ENCODE peak calls at places on chromosome 2, in seven cellular contexts. One of them, this sample, is unnamed.

GRCh38 chr2:9032555-9032954 is 29.1 kb upstream of the MBOAT2 start:
- DNase-seq in transverse colon: no peak
- DNase-seq in AG10803: no peak
- DNase-seq in progenitor cell of endocrine pancreas: no peak
- DNase-seq in astrocyte of the spinal cord: no peak
- DNase-seq in endothelial cell: no peak
- DNase-seq in HFFc6: no peak
- DNase-seq in this sample: no peak

GRCh38 chr2:48633143-48633542 is 15.5 kb downstream of the GTF2A1L start:
- DNase-seq in transverse colon: no peak
- DNase-seq in AG10803: no peak
- DNase-seq in progenitor cell of endocrine pancreas: no peak
- DNase-seq in astrocyte of the spinal cord: no peak
- DNase-seq in endothelial cell: no peak
- DNase-seq in HFFc6: no peak
- DNase-seq in this sample: no peak

GRCh38 chr2:215409331-215410127 is 26.3 kb downstream of the FN1 start:
- DNase-seq in transverse colon: no peak
- DNase-seq in AG10803: no peak
- DNase-seq in progenitor cell of endocrine pancreas: no peak
- DNase-seq in astrocyte of the spinal cord: no peak
- DNase-seq in endothelial cell: no peak
- DNase-seq in HFFc6: no peak
- DNase-seq in this sample: no peak

GRCh38 chr2:25418944-25419677 is 77.4 kb upstream of the DNMT3A start:
- DNase-seq in transverse colon: no peak
- DNase-seq in AG10803: no peak
- DNase-seq in progenitor cell of endocrine pancreas: no peak
- DNase-seq in astrocyte of the spinal cord: no peak
- DNase-seq in endothelial cell: no peak
- DNase-seq in HFFc6: no peak
- DNase-seq in this sample: no peak

GRCh38 chr2:196528486-196529223 is 110.9 kb upstream of the CCDC150 start:
- DNase-seq in transverse colon: no peak
- DNase-seq in AG10803: peak
- DNase-seq in progenitor cell of endocrine pancreas: no peak
- DNase-seq in astrocyte of the spinal cord: no peak
- DNase-seq in endothelial cell: no peak
- DNase-seq in HFFc6: no peak
- DNase-seq in this sample: no peak

GRCh38 chr2:174012347-174013309 is 47.5 kb upstream of the SP3 start:
- DNase-seq in transverse colon: peak
- DNase-seq in AG10803: peak
- DNase-seq in progenitor cell of endocrine pancreas: no peak
- DNase-seq in astrocyte of the spinal cord: peak
- DNase-seq in endothelial cell: peak
- DNase-seq in HFFc6: no peak
- DNase-seq in this sample: peak

GRCh38 chr2:20745924-20746555 is 76.9 kb downstream of the LDAH start:
- DNase-seq in transverse colon: no peak
- DNase-seq in AG10803: peak
- DNase-seq in progenitor cell of endocrine pancreas: no peak
- DNase-seq in astrocyte of the spinal cord: no peak
- DNase-seq in endothelial cell: no peak
- DNase-seq in HFFc6: no peak
- DNase-seq in this sample: no peak

GRCh38 chr2:10721344-10722251 is at the start of gene ATP6V1C2:
- DNase-seq in transverse colon: peak
- DNase-seq in AG10803: no peak
- DNase-seq in progenitor cell of endocrine pancreas: peak
- DNase-seq in astrocyte of the spinal cord: no peak
- DNase-seq in endothelial cell: peak
- DNase-seq in HFFc6: no peak
- DNase-seq in this sample: no peak

GRCh38 chr2:120347387-120348010 is 1.6 kb downstream of the INHBB start:
- DNase-seq in transverse colon: no peak
- DNase-seq in AG10803: peak
- DNase-seq in progenitor cell of endocrine pancreas: no peak
- DNase-seq in astrocyte of the spinal cord: peak
- DNase-seq in endothelial cell: peak
- DNase-seq in HFFc6: no peak
- DNase-seq in this sample: no peak

DNA sequence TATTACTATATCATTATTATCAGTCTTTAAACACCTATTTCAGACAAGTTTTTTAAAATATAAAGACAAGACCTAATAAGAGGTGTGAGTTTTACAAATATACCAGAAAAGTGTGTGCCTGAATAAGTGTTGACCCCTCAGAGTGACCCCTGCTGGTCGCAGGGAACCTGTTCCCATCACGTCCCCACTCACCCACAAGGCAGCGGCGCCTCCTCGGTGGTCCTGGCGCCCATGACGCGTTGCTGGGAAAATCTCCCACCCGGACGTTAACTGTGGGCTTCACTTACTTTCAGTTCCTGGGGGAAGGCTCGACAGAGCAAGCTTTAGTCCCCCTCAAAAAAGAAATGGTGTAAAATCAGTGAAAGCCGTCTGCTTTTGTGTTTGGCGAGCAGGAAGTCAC is 93.5 kb downstream of the TMEM18 start:
- DNase-seq in transverse colon: no peak
- DNase-seq in AG10803: no peak
- DNase-seq in progenitor cell of endocrine pancreas: no peak
- DNase-seq in astrocyte of the spinal cord: no peak
- DNase-seq in endothelial cell: no peak
- DNase-seq in HFFc6: no peak
- DNase-seq in this sample: no peak
- TF ChIP-seq CTCF in transverse colon: no peak
- TF ChIP-seq CTCF in AG10803: no peak
- TF ChIP-seq CTCF in progenitor cell of endocrine pancreas: no peak
- TF ChIP-seq CTCF in astrocyte of the spinal cord: no peak
- TF ChIP-seq CTCF in endothelial cell: peak
- TF ChIP-seq CTCF in HFFc6: peak
- TF ChIP-seq CTCF in this sample: no peak

GRCh38 chr2:189440947-189441708 is at the start of gene WDR75:
- DNase-seq in transverse colon: peak
- DNase-seq in AG10803: peak
- DNase-seq in progenitor cell of endocrine pancreas: peak
- DNase-seq in astrocyte of the spinal cord: peak
- DNase-seq in endothelial cell: peak
- DNase-seq in HFFc6: peak
- DNase-seq in this sample: peak

GRCh38 chr2:189437931-189438330 is 3.3 kb upstream of the WDR75 start:
- DNase-seq in transverse colon: no peak
- DNase-seq in AG10803: no peak
- DNase-seq in progenitor cell of endocrine pancreas: no peak
- DNase-seq in astrocyte of the spinal cord: no peak
- DNase-seq in endothelial cell: no peak
- DNase-seq in HFFc6: no peak
- DNase-seq in this sample: no peak

GRCh38 chr2:189440644-189440946 is 679 bp upstream of the WDR75 start:
- DNase-seq in transverse colon: no peak
- DNase-seq in AG10803: no peak
- DNase-seq in progenitor cell of endocrine pancreas: no peak
- DNase-seq in astrocyte of the spinal cord: no peak
- DNase-seq in endothelial cell: no peak
- DNase-seq in HFFc6: no peak
- DNase-seq in this sample: no peak

GRCh38 chr2:189441709-189442074 is 418 bp downstream of the WDR75 start:
- DNase-seq in transverse colon: no peak
- DNase-seq in AG10803: peak
- DNase-seq in progenitor cell of endocrine pancreas: no peak
- DNase-seq in astrocyte of the spinal cord: no peak
- DNase-seq in endothelial cell: no peak
- DNase-seq in HFFc6: no peak
- DNase-seq in this sample: no peak

DNA sequence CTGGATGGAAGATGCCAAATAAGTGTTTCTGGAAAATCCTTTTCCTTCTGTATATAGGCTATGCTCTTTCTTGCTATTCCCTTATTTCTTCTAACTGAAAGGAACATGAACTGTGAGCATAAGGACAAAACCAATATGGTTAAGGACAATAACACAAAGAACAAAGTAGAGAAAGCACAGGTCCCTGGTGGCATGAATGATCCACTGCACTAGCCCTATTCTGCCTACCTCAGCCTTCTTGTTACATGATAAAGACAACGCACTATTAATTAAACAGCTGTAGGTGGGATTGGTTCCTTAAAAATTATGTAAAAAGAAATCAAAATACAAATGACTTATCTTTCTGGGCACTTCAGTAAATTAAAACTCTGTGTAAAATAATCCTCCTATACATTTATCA is 1.9 kb upstream of the WDR75 start:
- DNase-seq in transverse colon: no peak
- DNase-seq in AG10803: no peak
- DNase-seq in progenitor cell of endocrine pancreas: no peak
- DNase-seq in astrocyte of the spinal cord: no peak
- DNase-seq in endothelial cell: no peak
- DNase-seq in HFFc6: no peak
- DNase-seq in this sample: no peak
- TF ChIP-seq CTCF in transverse colon: no peak
- TF ChIP-seq CTCF in AG10803: peak
- TF ChIP-seq CTCF in progenitor cell of endocrine pancreas: peak
- TF ChIP-seq CTCF in astrocyte of the spinal cord: peak
- TF ChIP-seq CTCF in endothelial cell: peak
- TF ChIP-seq CTCF in HFFc6: peak
- TF ChIP-seq CTCF in this sample: no peak

GRCh38 chr2:167333245-167333644 is 445.0 kb downstream of the XIRP2 start:
- DNase-seq in transverse colon: no peak
- DNase-seq in AG10803: no peak
- DNase-seq in progenitor cell of endocrine pancreas: no peak
- DNase-seq in astrocyte of the spinal cord: no peak
- DNase-seq in endothelial cell: no peak
- DNase-seq in HFFc6: no peak
- DNase-seq in this sample: no peak

GRCh38 chr2:167332358-167332757 is 444.1 kb downstream of the XIRP2 start:
- DNase-seq in transverse colon: peak
- DNase-seq in AG10803: no peak
- DNase-seq in progenitor cell of endocrine pancreas: no peak
- DNase-seq in astrocyte of the spinal cord: no peak
- DNase-seq in endothelial cell: no peak
- DNase-seq in HFFc6: no peak
- DNase-seq in this sample: no peak

GRCh38 chr2:167335627-167336026 is 447.3 kb downstream of the XIRP2 start:
- DNase-seq in transverse colon: no peak
- DNase-seq in AG10803: no peak
- DNase-seq in progenitor cell of endocrine pancreas: no peak
- DNase-seq in astrocyte of the spinal cord: peak
- DNase-seq in endothelial cell: no peak
- DNase-seq in HFFc6: no peak
- DNase-seq in this sample: no peak

GRCh38 chr2:167334343-167334742 is 446.1 kb downstream of the XIRP2 start:
- DNase-seq in transverse colon: no peak
- DNase-seq in AG10803: no peak
- DNase-seq in progenitor cell of endocrine pancreas: no peak
- DNase-seq in astrocyte of the spinal cord: no peak
- DNase-seq in endothelial cell: no peak
- DNase-seq in HFFc6: no peak
- DNase-seq in this sample: no peak

GRCh38 chr2:167331636-167332232 is 443.5 kb downstream of the XIRP2 start:
- DNase-seq in transverse colon: peak
- DNase-seq in AG10803: no peak
- DNase-seq in progenitor cell of endocrine pancreas: no peak
- DNase-seq in astrocyte of the spinal cord: no peak
- DNase-seq in endothelial cell: peak
- DNase-seq in HFFc6: no peak
- DNase-seq in this sample: no peak
- TF ChIP-seq CTCF in transverse colon: no peak
- TF ChIP-seq CTCF in AG10803: no peak
- TF ChIP-seq CTCF in progenitor cell of endocrine pancreas: peak
- TF ChIP-seq CTCF in astrocyte of the spinal cord: peak
- TF ChIP-seq CTCF in endothelial cell: peak
- TF ChIP-seq CTCF in HFFc6: no peak
- TF ChIP-seq CTCF in this sample: no peak

GRCh38 chr2:134459706-134460406 is 206.0 kb downstream of the MGAT5 start:
- DNase-seq in transverse colon: no peak
- DNase-seq in AG10803: no peak
- DNase-seq in progenitor cell of endocrine pancreas: no peak
- DNase-seq in astrocyte of the spinal cord: no peak
- DNase-seq in endothelial cell: no peak
- DNase-seq in HFFc6: no peak
- DNase-seq in this sample: no peak

GRCh38 chr2:134462275-134462674 is 208.4 kb downstream of the MGAT5 start:
- DNase-seq in transverse colon: no peak
- DNase-seq in AG10803: no peak
- DNase-seq in progenitor cell of endocrine pancreas: no peak
- DNase-seq in astrocyte of the spinal cord: no peak
- DNase-seq in endothelial cell: no peak
- DNase-seq in HFFc6: no peak
- DNase-seq in this sample: no peak

GRCh38 chr2:134461511-134461910 is 207.6 kb downstream of the MGAT5 start:
- DNase-seq in transverse colon: no peak
- DNase-seq in AG10803: peak
- DNase-seq in progenitor cell of endocrine pancreas: no peak
- DNase-seq in astrocyte of the spinal cord: no peak
- DNase-seq in endothelial cell: no peak
- DNase-seq in HFFc6: peak
- DNase-seq in this sample: no peak

GRCh38 chr2:134458950-134459349 is 205.1 kb downstream of the MGAT5 start:
- DNase-seq in transverse colon: no peak
- DNase-seq in AG10803: no peak
- DNase-seq in progenitor cell of endocrine pancreas: no peak
- DNase-seq in astrocyte of the spinal cord: no peak
- DNase-seq in endothelial cell: no peak
- DNase-seq in HFFc6: no peak
- DNase-seq in this sample: no peak

DNA sequence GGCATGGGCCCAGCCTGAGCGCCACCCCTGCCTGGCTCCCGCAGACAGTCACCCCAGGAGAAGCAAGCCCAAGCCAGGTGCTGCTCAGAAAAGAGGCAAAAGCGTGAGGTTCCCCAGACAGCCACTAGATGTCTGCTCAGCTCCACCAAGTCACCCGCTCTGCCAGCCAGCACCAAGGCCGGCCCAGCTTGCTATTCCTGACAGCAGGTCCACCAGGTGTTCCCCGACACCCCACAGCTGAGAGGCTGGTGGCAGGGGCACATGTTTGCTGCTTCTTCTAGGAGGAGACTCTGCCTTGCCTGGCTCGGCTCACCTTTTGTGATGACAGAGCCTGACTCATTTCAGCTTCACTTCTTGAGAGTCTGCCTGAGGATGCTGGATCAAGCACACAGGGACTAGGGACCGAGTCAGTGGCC is 206.7 kb downstream of the MGAT5 start:
- DNase-seq in transverse colon: peak
- DNase-seq in AG10803: peak
- DNase-seq in progenitor cell of endocrine pancreas: peak
- DNase-seq in astrocyte of the spinal cord: peak
- DNase-seq in endothelial cell: peak
- DNase-seq in HFFc6: peak
- DNase-seq in this sample: no peak
- TF ChIP-seq CTCF in transverse colon: no peak
- TF ChIP-seq CTCF in AG10803: peak
- TF ChIP-seq CTCF in progenitor cell of endocrine pancreas: peak
- TF ChIP-seq CTCF in astrocyte of the spinal cord: peak
- TF ChIP-seq CTCF in endothelial cell: peak
- TF ChIP-seq CTCF in HFFc6: peak
- TF ChIP-seq CTCF in this sample: peak